ENCODE peak calls at places on chromosomes 3 and 15, in ten cellular contexts. L is aorta, S is ovary, Z is SHP77 treated with DMSO at 0.1 percent for 48 hours, U is SJSA1, W is AG04450, T is NCI-H2081, N is WERI-Rb-1, K is non-pigmented ciliary epithelial cell, E is GM13976. J is an unnamed sample.

GRCh38 chr3:98013428-98014349 is 21.4 kb downstream of the GABRR3 start:
- DNase-seq in L (no peak), N (no peak), Z (peak), U (no peak), E (no peak), S (no peak), T (no peak), W (no peak), K (no peak), J (peak)

GRCh38 chr15:64917211-64917610 is 5.5 kb downstream of the ANKDD1A start:
- DNase-seq in Z (no peak), S (no peak), N (no peak), W (no peak), U (no peak), T (no peak), K (no peak), E (no peak), L (peak), J (no peak)

GRCh38 chr15:74893627-74894026 is 3.8 kb downstream of the MPI start:
- DNase-seq in T (no peak), L (no peak), S (no peak), E (no peak), W (no peak), Z (no peak), K (no peak), N (no peak), U (no peak), J (no peak)

GRCh38 chr3:177777699-177778098 is 580.4 kb upstream of the TBL1XR1 start:
- DNase-seq in U (no peak), Z (peak), N (peak), E (peak), L (no peak), T (peak), S (no peak), W (no peak), K (no peak), J (peak)

GRCh38 chr3:174716956-174717355 is 142.2 kb upstream of the NAALADL2 start:
- DNase-seq in N (no peak), E (no peak), L (no peak), S (no peak), K (no peak), Z (no peak), T (no peak), U (no peak), W (no peak), J (no peak)

GRCh38 chr3:58306662-58307286 is 454 bp downstream of the HTD2 start:
- DNase-seq in U (peak), W (no peak), S (peak), K (no peak), E (peak), L (peak), Z (no peak), T (no peak), N (peak), J (peak)

GRCh38 chr15:35038655-35039534 is 46.2 kb downstream of the NANOGP8 start:
- DNase-seq in K (peak), Z (no peak), W (no peak), L (no peak), E (no peak), U (no peak), S (no peak), N (no peak), T (no peak), J (no peak)

GRCh38 chr15:61253186-61253585 is 24.1 kb upstream of the RORA start:
- DNase-seq in E (no peak), U (no peak), T (no peak), N (no peak), Z (no peak), W (no peak), K (no peak), S (no peak), L (no peak), J (no peak)

GRCh38 chr3:191809326-191809949 is 348.5 kb downstream of the PYDC2 start:
- DNase-seq in E (no peak), L (no peak), S (no peak), K (no peak), Z (no peak), N (peak), T (no peak), U (no peak), W (no peak), J (peak)

GRCh38 chr3:183328164-183328563 is 75.1 kb downstream of the B3GNT5 start:
- DNase-seq in U (no peak), T (no peak), W (no peak), Z (no peak), S (no peak), K (no peak), N (no peak), L (no peak), E (no peak), J (peak)

GRCh38 chr3:126526668-126527005 is 2.7 kb downstream of the CHST13 start:
- DNase-seq in E (no peak), L (peak), S (no peak), T (no peak), W (no peak), K (no peak), Z (no peak), N (no peak), U (no peak), J (no peak)

GRCh38 chr3:106446271-106446670 is 577.5 kb upstream of the CBLB start:
- DNase-seq in W (no peak), L (no peak), K (no peak), U (no peak), E (no peak), N (no peak), T (no peak), Z (no peak), S (no peak), J (no peak)

GRCh38 chr3:126132751-126133511 is 47.5 kb downstream of the ALDH1L1 start:
- DNase-seq in W (no peak), Z (peak), K (no peak), S (peak), N (peak), T (no peak), L (peak), E (no peak), U (no peak), J (peak)

GRCh38 chr3:23217872-23218554 is 14.9 kb downstream of the UBE2E2 start:
- DNase-seq in T (no peak), E (no peak), S (no peak), Z (no peak), N (no peak), W (no peak), U (peak), L (no peak), K (no peak), J (peak)

J was measured in ELR.